ENCODE peak calls at places on chromosomes 13 and 19, in nine cellular contexts. One of them, this sample, is unnamed.

GRCh38 chr13:112968910-112969691 is at the start of gene MCF2L:
- DNase-seq in H9: peak; percentile 57
- DNase-seq in Caco-2: peak; percentile 60
- DNase-seq in PC-9: peak; percentile 61
- DNase-seq in BJ: no peak
- DNase-seq in GM12865: peak; percentile 3
- DNase-seq in AG04450: no peak
- DNase-seq in progenitor cell of endocrine pancreas: no peak
- DNase-seq in esophagus squamous epithelium: no peak
- DNase-seq in this sample: no peak

GRCh38 chr13:99269627-99270252 is 11.6 kb upstream of the GPR18 start:
- DNase-seq in GM12865: peak; percentile 76
- DNase-seq in progenitor cell of endocrine pancreas: no peak
- DNase-seq in Caco-2: no peak
- DNase-seq in AG04450: peak; percentile 36
- DNase-seq in H9: no peak
- DNase-seq in PC-9: no peak
- DNase-seq in BJ: no peak
- DNase-seq in esophagus squamous epithelium: no peak
- DNase-seq in this sample: no peak

GRCh38 chr19:29625316-29625715 is 19.2 kb downstream of the POP4 start:
- DNase-seq in Caco-2: no peak
- DNase-seq in GM12865: no peak
- DNase-seq in esophagus squamous epithelium: no peak
- DNase-seq in AG04450: no peak
- DNase-seq in BJ: no peak
- DNase-seq in progenitor cell of endocrine pancreas: peak; percentile 26
- DNase-seq in H9: no peak
- DNase-seq in PC-9: no peak
- DNase-seq in this sample: no peak

GRCh38 chr19:37594982-37595382 is 306 bp downstream of the ZNF540 start:
- DNase-seq in AG04450: peak; percentile 2
- DNase-seq in esophagus squamous epithelium: peak; percentile 3
- DNase-seq in PC-9: peak; percentile 56
- DNase-seq in progenitor cell of endocrine pancreas: peak; percentile 25
- DNase-seq in GM12865: peak; percentile 54
- DNase-seq in BJ: no peak
- DNase-seq in Caco-2: no peak
- DNase-seq in H9: no peak
- DNase-seq in this sample: no peak

GRCh38 chr13:101267656-101268055 is 148.7 kb downstream of the NALCN start:
- DNase-seq in H9: no peak
- DNase-seq in PC-9: no peak
- DNase-seq in AG04450: no peak
- DNase-seq in progenitor cell of endocrine pancreas: no peak
- DNase-seq in Caco-2: no peak
- DNase-seq in esophagus squamous epithelium: no peak
- DNase-seq in BJ: no peak
- DNase-seq in GM12865: no peak
- DNase-seq in this sample: no peak

GRCh38 chr13:109273326-109273751 is 513.0 kb downstream of the IRS2 start:
- DNase-seq in progenitor cell of endocrine pancreas: no peak
- DNase-seq in BJ: no peak
- DNase-seq in GM12865: no peak
- DNase-seq in H9: no peak
- DNase-seq in PC-9: peak; percentile 72
- DNase-seq in AG04450: no peak
- DNase-seq in esophagus squamous epithelium: no peak
- DNase-seq in Caco-2: no peak
- DNase-seq in this sample: no peak

GRCh38 chr19:45677351-45678230 is 9.6 kb downstream of the GIPR start:
- DNase-seq in BJ: no peak
- DNase-seq in PC-9: peak; percentile 99
- DNase-seq in AG04450: no peak
- DNase-seq in esophagus squamous epithelium: peak; percentile 36
- DNase-seq in H9: peak; percentile 100
- DNase-seq in progenitor cell of endocrine pancreas: peak; percentile 82
- DNase-seq in GM12865: peak; percentile 93
- DNase-seq in Caco-2: peak; percentile 100
- DNase-seq in this sample: no peak

GRCh38 chr13:110957181-110957884 is 42.5 kb upstream of the ANKRD10 start:
- DNase-seq in esophagus squamous epithelium: no peak
- DNase-seq in progenitor cell of endocrine pancreas: no peak
- DNase-seq in PC-9: peak; percentile 77
- DNase-seq in Caco-2: no peak
- DNase-seq in H9: no peak
- DNase-seq in AG04450: no peak
- DNase-seq in BJ: no peak
- DNase-seq in GM12865: no peak
- DNase-seq in this sample: no peak

GRCh38 chr19:51018745-51019543 is 565 bp downstream of the KLK10 start:
- DNase-seq in BJ: no peak
- DNase-seq in H9: peak; percentile 59
- DNase-seq in Caco-2: no peak
- DNase-seq in GM12865: no peak
- DNase-seq in AG04450: no peak
- DNase-seq in PC-9: peak; percentile 79
- DNase-seq in esophagus squamous epithelium: no peak
- DNase-seq in progenitor cell of endocrine pancreas: no peak
- DNase-seq in this sample: no peak

GRCh38 chr19:40282209-40282580 is 3.0 kb downstream of the AKT2 start:
- DNase-seq in Caco-2: no peak
- DNase-seq in esophagus squamous epithelium: no peak
- DNase-seq in progenitor cell of endocrine pancreas: no peak
- DNase-seq in BJ: no peak
- DNase-seq in H9: no peak
- DNase-seq in PC-9: no peak
- DNase-seq in GM12865: no peak
- DNase-seq in AG04450: no peak
- DNase-seq in this sample: no peak

GRCh38 chr19:13366529-13367143 is 139.6 kb downstream of the CACNA1A start:
- DNase-seq in AG04450: no peak
- DNase-seq in PC-9: no peak
- DNase-seq in Caco-2: no peak
- DNase-seq in esophagus squamous epithelium: no peak
- DNase-seq in H9: peak; percentile 40
- DNase-seq in GM12865: peak; percentile 24
- DNase-seq in progenitor cell of endocrine pancreas: no peak
- DNase-seq in BJ: no peak
- DNase-seq in this sample: no peak

GRCh38 chr19:35549174-35549788 is 3.9 kb downstream of the TMEM147 start:
- DNase-seq in BJ: no peak
- DNase-seq in GM12865: peak; percentile 78
- DNase-seq in H9: peak; percentile 79
- DNase-seq in Caco-2: peak; percentile 66
- DNase-seq in progenitor cell of endocrine pancreas: peak; percentile 43
- DNase-seq in esophagus squamous epithelium: no peak
- DNase-seq in PC-9: peak; percentile 50
- DNase-seq in AG04450: no peak
- DNase-seq in this sample: no peak

GRCh38 chr19:13619203-13619632 is 112.9 kb upstream of the CACNA1A start:
- DNase-seq in H9: no peak
- DNase-seq in progenitor cell of endocrine pancreas: no peak
- DNase-seq in GM12865: no peak
- DNase-seq in BJ: peak; percentile 23
- DNase-seq in Caco-2: no peak
- DNase-seq in PC-9: no peak
- DNase-seq in AG04450: no peak
- DNase-seq in esophagus squamous epithelium: no peak
- DNase-seq in this sample: no peak

GRCh38 chr19:48635966-48636858 is 967 bp downstream of the DBP start:
- DNase-seq in PC-9: peak; percentile 39
- DNase-seq in BJ: no peak
- DNase-seq in progenitor cell of endocrine pancreas: no peak
- DNase-seq in esophagus squamous epithelium: no peak
- DNase-seq in H9: no peak
- DNase-seq in Caco-2: peak; percentile 56
- DNase-seq in AG04450: no peak
- DNase-seq in GM12865: peak; percentile 17
- DNase-seq in this sample: no peak

GRCh38 chr13:36490055-36490454 is 57.8 kb downstream of the CCNA1 start:
- DNase-seq in esophagus squamous epithelium: no peak
- DNase-seq in progenitor cell of endocrine pancreas: no peak
- DNase-seq in GM12865: no peak
- DNase-seq in Caco-2: no peak
- DNase-seq in PC-9: no peak
- DNase-seq in H9: no peak
- DNase-seq in BJ: no peak
- DNase-seq in AG04450: no peak
- DNase-seq in this sample: no peak

GRCh38 chr13:36872621-36873020 is 47.4 kb downstream of the SMAD9 start:
- DNase-seq in PC-9: no peak
- DNase-seq in progenitor cell of endocrine pancreas: no peak
- DNase-seq in GM12865: no peak
- DNase-seq in BJ: no peak
- DNase-seq in esophagus squamous epithelium: no peak
- DNase-seq in H9: peak; percentile 51
- DNase-seq in Caco-2: no peak
- DNase-seq in AG04450: no peak
- DNase-seq in this sample: no peak

GRCh38 chr13:69935043-69935442 is 172.6 kb upstream of the ATXN8OS start:
- DNase-seq in AG04450: no peak
- DNase-seq in H9: no peak
- DNase-seq in esophagus squamous epithelium: no peak
- DNase-seq in progenitor cell of endocrine pancreas: no peak
- DNase-seq in PC-9: peak; percentile 39
- DNase-seq in GM12865: peak; percentile 46
- DNase-seq in Caco-2: no peak
- DNase-seq in BJ: no peak
- DNase-seq in this sample: no peak
- TF ChIP-seq CTCF in AG04450: no peak
- TF ChIP-seq CTCF in H9: peak; percentile 66
- TF ChIP-seq CTCF in esophagus squamous epithelium: no peak
- TF ChIP-seq CTCF in progenitor cell of endocrine pancreas: peak; percentile 43
- TF ChIP-seq CTCF in PC-9: peak; percentile 58
- TF ChIP-seq CTCF in GM12865: peak; percentile 42
- TF ChIP-seq CTCF in Caco-2: peak; percentile 58
- TF ChIP-seq CTCF in BJ: no peak
- TF ChIP-seq CTCF in this sample: no peak

DNA sequence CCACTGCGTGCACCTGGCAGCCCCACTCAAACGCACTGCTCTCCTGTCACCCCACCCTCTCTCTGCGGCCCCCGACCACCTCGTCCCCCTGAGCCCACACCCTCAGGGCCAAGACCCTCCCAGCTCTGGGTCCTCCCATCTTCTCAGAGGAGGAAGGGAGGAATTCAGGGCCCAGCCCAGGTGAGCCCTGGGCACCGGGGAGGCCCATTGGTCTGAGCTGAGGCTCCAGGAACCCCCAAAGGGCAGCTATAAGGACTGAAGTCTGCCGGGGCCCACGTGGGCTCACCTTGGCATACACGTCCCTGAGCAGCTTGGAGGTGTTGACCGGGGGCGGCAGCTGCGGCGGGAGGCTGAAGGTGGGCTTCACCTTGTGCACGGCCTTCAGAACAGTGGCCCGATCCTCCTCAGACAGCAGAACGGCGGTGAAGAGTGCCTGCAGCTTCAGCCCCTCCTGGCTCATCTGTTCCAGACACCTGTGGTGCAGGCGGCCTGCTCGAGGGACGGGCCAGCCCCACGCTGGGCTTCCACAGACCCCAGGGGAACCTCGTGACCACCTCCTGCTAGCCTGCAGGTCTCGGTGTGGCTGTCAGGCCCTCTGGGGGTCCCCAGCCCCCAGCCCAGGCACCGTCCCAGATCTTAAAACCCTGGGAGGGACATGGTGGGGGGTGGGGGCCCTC is 8.8 kb downstream of the POLRMT start:
- DNase-seq in AG04450: no peak
- DNase-seq in PC-9: no peak
- DNase-seq in Caco-2: no peak
- DNase-seq in esophagus squamous epithelium: no peak
- DNase-seq in BJ: no peak
- DNase-seq in GM12865: no peak
- DNase-seq in H9: no peak
- DNase-seq in progenitor cell of endocrine pancreas: no peak
- DNase-seq in this sample: no peak
- TF ChIP-seq CTCF in AG04450: no peak
- TF ChIP-seq CTCF in PC-9: no peak
- TF ChIP-seq CTCF in Caco-2: no peak
- TF ChIP-seq CTCF in esophagus squamous epithelium: no peak
- TF ChIP-seq CTCF in BJ: no peak
- TF ChIP-seq CTCF in GM12865: no peak
- TF ChIP-seq CTCF in H9: no peak
- TF ChIP-seq CTCF in progenitor cell of endocrine pancreas: no peak
- TF ChIP-seq CTCF in this sample: no peak

GRCh38 chr13:51849145-51850101 is 4.4 kb upstream of the TMEM272 start:
- DNase-seq in progenitor cell of endocrine pancreas: no peak
- DNase-seq in H9: peak; percentile 88
- DNase-seq in GM12865: peak; percentile 51
- DNase-seq in Caco-2: no peak
- DNase-seq in PC-9: no peak
- DNase-seq in AG04450: no peak
- DNase-seq in BJ: no peak
- DNase-seq in esophagus squamous epithelium: no peak
- DNase-seq in this sample: no peak
- TF ChIP-seq CTCF in progenitor cell of endocrine pancreas: peak; percentile 53
- TF ChIP-seq CTCF in H9: peak; percentile 91
- TF ChIP-seq CTCF in GM12865: peak; percentile 73
- TF ChIP-seq CTCF in Caco-2: peak; percentile 51
- TF ChIP-seq CTCF in PC-9: peak; percentile 52
- TF ChIP-seq CTCF in AG04450: peak; percentile 40
- TF ChIP-seq CTCF in BJ: peak; percentile 55
- TF ChIP-seq CTCF in esophagus squamous epithelium: peak; percentile 19
- TF ChIP-seq CTCF in this sample: peak; percentile 44

GRCh38 chr13:27599845-27600553 is 20.3 kb downstream of the LNX2 start:
- DNase-seq in progenitor cell of endocrine pancreas: no peak
- DNase-seq in PC-9: peak; percentile 84
- DNase-seq in AG04450: no peak
- DNase-seq in GM12865: no peak
- DNase-seq in H9: no peak
- DNase-seq in BJ: no peak
- DNase-seq in Caco-2: no peak
- DNase-seq in esophagus squamous epithelium: no peak
- DNase-seq in this sample: no peak
- TF ChIP-seq CTCF in progenitor cell of endocrine pancreas: no peak
- TF ChIP-seq CTCF in PC-9: no peak
- TF ChIP-seq CTCF in AG04450: no peak
- TF ChIP-seq CTCF in GM12865: no peak
- TF ChIP-seq CTCF in H9: no peak
- TF ChIP-seq CTCF in BJ: no peak
- TF ChIP-seq CTCF in Caco-2: no peak
- TF ChIP-seq CTCF in esophagus squamous epithelium: no peak
- TF ChIP-seq CTCF in this sample: no peak

GRCh38 chr19:56211718-56212117 is 9.6 kb downstream of the ZSCAN5C start:
- DNase-seq in GM12865: no peak
- DNase-seq in BJ: no peak
- DNase-seq in AG04450: no peak
- DNase-seq in PC-9: no peak
- DNase-seq in progenitor cell of endocrine pancreas: no peak
- DNase-seq in Caco-2: no peak
- DNase-seq in esophagus squamous epithelium: no peak
- DNase-seq in H9: no peak
- DNase-seq in this sample: no peak

GRCh38 chr19:56222901-56223300 is 20.8 kb downstream of the ZSCAN5C start:
- DNase-seq in H9: no peak
- DNase-seq in BJ: no peak
- DNase-seq in Caco-2: no peak
- DNase-seq in PC-9: no peak
- DNase-seq in progenitor cell of endocrine pancreas: no peak
- DNase-seq in AG04450: no peak
- DNase-seq in GM12865: no peak
- DNase-seq in esophagus squamous epithelium: no peak
- DNase-seq in this sample: no peak

GRCh38 chr19:56221851-56222250 is 19.8 kb downstream of the ZSCAN5C start:
- DNase-seq in PC-9: no peak
- DNase-seq in esophagus squamous epithelium: no peak
- DNase-seq in progenitor cell of endocrine pancreas: no peak
- DNase-seq in Caco-2: no peak
- DNase-seq in H9: no peak
- DNase-seq in GM12865: no peak
- DNase-seq in AG04450: no peak
- DNase-seq in BJ: no peak
- DNase-seq in this sample: no peak

GRCh38 chr19:56217039-56217949 is 15.2 kb downstream of the ZSCAN5C start:
- DNase-seq in GM12865: no peak
- DNase-seq in PC-9: no peak
- DNase-seq in Caco-2: no peak
- DNase-seq in esophagus squamous epithelium: no peak
- DNase-seq in H9: peak; percentile 69
- DNase-seq in AG04450: no peak
- DNase-seq in BJ: no peak
- DNase-seq in progenitor cell of endocrine pancreas: peak; percentile 17
- DNase-seq in this sample: no peak
- TF ChIP-seq CTCF in GM12865: no peak
- TF ChIP-seq CTCF in PC-9: no peak
- TF ChIP-seq CTCF in Caco-2: no peak
- TF ChIP-seq CTCF in esophagus squamous epithelium: no peak
- TF ChIP-seq CTCF in H9: no peak
- TF ChIP-seq CTCF in AG04450: no peak
- TF ChIP-seq CTCF in BJ: no peak
- TF ChIP-seq CTCF in progenitor cell of endocrine pancreas: no peak
- TF ChIP-seq CTCF in this sample: no peak

This sample was measured in LNCaP clone FGC.